ENCODE peak calls at places on chromosomes 4 and X, in four cellular contexts. One of them, this sample, is unnamed.

GRCh38 chr4:1201851-1202525 is 29.6 kb upstream of the SPON2 start:
- DNase-seq in stimulated activated CD4-positive, alpha-beta T cell treated with anti-CD3 and anti-CD28 coated beads, TNF-alpha, amount 100 ng/mL, for 48 hours: peak; percentile 58
- DNase-seq in non-pigmented ciliary epithelial cell: peak; percentile 68
- DNase-seq in GF-D8: peak; percentile 72
- DNase-seq in this sample: no peak

GRCh38 chrX:39675619-39676018 is 422.1 kb downstream of the BCOR start:
- DNase-seq in GF-D8: no peak
- DNase-seq in stimulated activated CD4-positive, alpha-beta T cell treated with anti-CD3 and anti-CD28 coated beads, TNF-alpha, amount 100 ng/mL, for 48 hours: no peak
- DNase-seq in non-pigmented ciliary epithelial cell: no peak
- DNase-seq in this sample: no peak

GRCh38 chr4:15656038-15656470 is 897 bp upstream of the FBXL5 start:
- DNase-seq in non-pigmented ciliary epithelial cell: no peak
- DNase-seq in GF-D8: no peak
- DNase-seq in stimulated activated CD4-positive, alpha-beta T cell treated with anti-CD3 and anti-CD28 coated beads, TNF-alpha, amount 100 ng/mL, for 48 hours: no peak
- DNase-seq in this sample: no peak

GRCh38 chrX:31590581-31591113 is 518.8 kb upstream of the FTHL17 start:
- DNase-seq in non-pigmented ciliary epithelial cell: no peak
- DNase-seq in stimulated activated CD4-positive, alpha-beta T cell treated with anti-CD3 and anti-CD28 coated beads, TNF-alpha, amount 100 ng/mL, for 48 hours: no peak
- DNase-seq in GF-D8: no peak
- DNase-seq in this sample: no peak

GRCh38 chrX:30795981-30796958 is 92.8 kb downstream of the TAB3 start:
- DNase-seq in non-pigmented ciliary epithelial cell: no peak
- DNase-seq in stimulated activated CD4-positive, alpha-beta T cell treated with anti-CD3 and anti-CD28 coated beads, TNF-alpha, amount 100 ng/mL, for 48 hours: no peak
- DNase-seq in GF-D8: no peak
- DNase-seq in this sample: no peak

GRCh38 chr4:139115226-139115625 is 61.8 kb downstream of the ELF2 start:
- DNase-seq in GF-D8: no peak
- DNase-seq in non-pigmented ciliary epithelial cell: no peak
- DNase-seq in stimulated activated CD4-positive, alpha-beta T cell treated with anti-CD3 and anti-CD28 coated beads, TNF-alpha, amount 100 ng/mL, for 48 hours: no peak
- DNase-seq in this sample: no peak

GRCh38 chr4:170047774-170048354 is 21.7 kb upstream of the MFAP3L start:
- DNase-seq in GF-D8: peak; percentile 7
- DNase-seq in stimulated activated CD4-positive, alpha-beta T cell treated with anti-CD3 and anti-CD28 coated beads, TNF-alpha, amount 100 ng/mL, for 48 hours: no peak
- DNase-seq in non-pigmented ciliary epithelial cell: peak; percentile 28
- DNase-seq in this sample: peak; percentile 21

GRCh38 chr4:16125571-16126445 is 42.0 kb upstream of the PROM1 start:
- DNase-seq in GF-D8: no peak
- DNase-seq in stimulated activated CD4-positive, alpha-beta T cell treated with anti-CD3 and anti-CD28 coated beads, TNF-alpha, amount 100 ng/mL, for 48 hours: no peak
- DNase-seq in non-pigmented ciliary epithelial cell: no peak
- DNase-seq in this sample: peak; percentile 3

GRCh38 chr4:105989411-105990242 is 94.4 kb downstream of the NPNT start:
- DNase-seq in GF-D8: no peak
- DNase-seq in stimulated activated CD4-positive, alpha-beta T cell treated with anti-CD3 and anti-CD28 coated beads, TNF-alpha, amount 100 ng/mL, for 48 hours: no peak
- DNase-seq in non-pigmented ciliary epithelial cell: no peak
- DNase-seq in this sample: no peak

GRCh38 chrX:137051978-137052640 is 18.3 kb upstream of the GPR101 start:
- DNase-seq in GF-D8: no peak
- DNase-seq in non-pigmented ciliary epithelial cell: no peak
- DNase-seq in stimulated activated CD4-positive, alpha-beta T cell treated with anti-CD3 and anti-CD28 coated beads, TNF-alpha, amount 100 ng/mL, for 48 hours: peak; percentile 49
- DNase-seq in this sample: no peak

GRCh38 chr4:2805712-2806391 is 13.0 kb downstream of the SH3BP2 start:
- DNase-seq in non-pigmented ciliary epithelial cell: no peak
- DNase-seq in stimulated activated CD4-positive, alpha-beta T cell treated with anti-CD3 and anti-CD28 coated beads, TNF-alpha, amount 100 ng/mL, for 48 hours: no peak
- DNase-seq in GF-D8: no peak
- DNase-seq in this sample: no peak

GRCh38 chrX:106932960-106933537 is 12.8 kb downstream of the CLDN2 start:
- DNase-seq in non-pigmented ciliary epithelial cell: no peak
- DNase-seq in stimulated activated CD4-positive, alpha-beta T cell treated with anti-CD3 and anti-CD28 coated beads, TNF-alpha, amount 100 ng/mL, for 48 hours: no peak
- DNase-seq in GF-D8: no peak
- DNase-seq in this sample: no peak

GRCh38 chr4:94939791-94940530 is 182.2 kb downstream of the BMPR1B start:
- DNase-seq in GF-D8: no peak
- DNase-seq in non-pigmented ciliary epithelial cell: no peak
- DNase-seq in stimulated activated CD4-positive, alpha-beta T cell treated with anti-CD3 and anti-CD28 coated beads, TNF-alpha, amount 100 ng/mL, for 48 hours: no peak
- DNase-seq in this sample: no peak

GRCh38 chrX:72365126-72365525 is 59.4 kb upstream of the CITED1 start:
- DNase-seq in stimulated activated CD4-positive, alpha-beta T cell treated with anti-CD3 and anti-CD28 coated beads, TNF-alpha, amount 100 ng/mL, for 48 hours: no peak
- DNase-seq in non-pigmented ciliary epithelial cell: no peak
- DNase-seq in GF-D8: no peak
- DNase-seq in this sample: no peak

GRCh38 chr4:33386761-33387160 is 2666.6 kb downstream of the PCDH7 start:
- DNase-seq in non-pigmented ciliary epithelial cell: no peak
- DNase-seq in stimulated activated CD4-positive, alpha-beta T cell treated with anti-CD3 and anti-CD28 coated beads, TNF-alpha, amount 100 ng/mL, for 48 hours: no peak
- DNase-seq in GF-D8: no peak
- DNase-seq in this sample: no peak

GRCh38 chr4:74675673-74676279 is 118.5 kb downstream of the BTC start:
- DNase-seq in non-pigmented ciliary epithelial cell: no peak
- DNase-seq in GF-D8: no peak
- DNase-seq in stimulated activated CD4-positive, alpha-beta T cell treated with anti-CD3 and anti-CD28 coated beads, TNF-alpha, amount 100 ng/mL, for 48 hours: no peak
- DNase-seq in this sample: peak; percentile 16